ENCODE peak calls at places on chromosomes 12 and 14, in ten cellular contexts. One of them, this sample, is unnamed.

GRCh38 chr14:34029921-34030334 is 79.1 kb upstream of the EGLN3 start:
- DNase-seq in EH: peak
- DNase-seq in D341Med: no peak
- DNase-seq in fibroblast of the aortic adventitia: peak
- DNase-seq in cardiac fibroblast: no peak
- DNase-seq in smooth muscle cell of the brain vasculature: no peak
- DNase-seq in effector CD8-positive, alpha-beta T cell: no peak
- DNase-seq in central memory CD8-positive, alpha-beta T cell: no peak
- DNase-seq in skeletal muscle cell: no peak
- DNase-seq in B cell: no peak
- DNase-seq in this sample: no peak

GRCh38 chr14:57391609-57392195 is 1.3 kb downstream of the NAA30 start:
- DNase-seq in EH: peak
- DNase-seq in D341Med: peak
- DNase-seq in fibroblast of the aortic adventitia: peak
- DNase-seq in cardiac fibroblast: no peak
- DNase-seq in smooth muscle cell of the brain vasculature: no peak
- DNase-seq in effector CD8-positive, alpha-beta T cell: no peak
- DNase-seq in central memory CD8-positive, alpha-beta T cell: no peak
- DNase-seq in skeletal muscle cell: no peak
- DNase-seq in B cell: no peak
- DNase-seq in this sample: peak

GRCh38 chr14:44030963-44031362 is 476.1 kb downstream of the FSCB start:
- DNase-seq in EH: no peak
- DNase-seq in D341Med: no peak
- DNase-seq in fibroblast of the aortic adventitia: no peak
- DNase-seq in cardiac fibroblast: no peak
- DNase-seq in smooth muscle cell of the brain vasculature: no peak
- DNase-seq in effector CD8-positive, alpha-beta T cell: no peak
- DNase-seq in central memory CD8-positive, alpha-beta T cell: no peak
- DNase-seq in skeletal muscle cell: no peak
- DNase-seq in B cell: no peak
- DNase-seq in this sample: no peak

GRCh38 chr12:122062832-122063690 is 15.5 kb upstream of the MLXIP start:
- DNase-seq in EH: peak
- DNase-seq in D341Med: peak
- DNase-seq in fibroblast of the aortic adventitia: peak
- DNase-seq in cardiac fibroblast: peak
- DNase-seq in smooth muscle cell of the brain vasculature: peak
- DNase-seq in effector CD8-positive, alpha-beta T cell: no peak
- DNase-seq in central memory CD8-positive, alpha-beta T cell: no peak
- DNase-seq in skeletal muscle cell: peak
- DNase-seq in B cell: no peak
- DNase-seq in this sample: peak

GRCh38 chr12:51326762-51327439 is 2.9 kb upstream of the BIN2 start:
- DNase-seq in EH: peak
- DNase-seq in D341Med: no peak
- DNase-seq in fibroblast of the aortic adventitia: peak
- DNase-seq in cardiac fibroblast: peak
- DNase-seq in smooth muscle cell of the brain vasculature: no peak
- DNase-seq in effector CD8-positive, alpha-beta T cell: no peak
- DNase-seq in central memory CD8-positive, alpha-beta T cell: no peak
- DNase-seq in skeletal muscle cell: peak
- DNase-seq in B cell: peak
- DNase-seq in this sample: no peak

GRCh38 chr14:24417832-24418491 is 11.5 kb downstream of the CBLN3 start:
- DNase-seq in EH: no peak
- DNase-seq in D341Med: no peak
- DNase-seq in fibroblast of the aortic adventitia: no peak
- DNase-seq in cardiac fibroblast: no peak
- DNase-seq in smooth muscle cell of the brain vasculature: no peak
- DNase-seq in effector CD8-positive, alpha-beta T cell: no peak
- DNase-seq in central memory CD8-positive, alpha-beta T cell: no peak
- DNase-seq in skeletal muscle cell: no peak
- DNase-seq in B cell: no peak
- DNase-seq in this sample: no peak

GRCh38 chr14:73124180-73124894 is 12.0 kb upstream of the PSEN1 start:
- DNase-seq in EH: no peak
- DNase-seq in D341Med: no peak
- DNase-seq in fibroblast of the aortic adventitia: no peak
- DNase-seq in cardiac fibroblast: no peak
- DNase-seq in smooth muscle cell of the brain vasculature: no peak
- DNase-seq in effector CD8-positive, alpha-beta T cell: no peak
- DNase-seq in central memory CD8-positive, alpha-beta T cell: no peak
- DNase-seq in skeletal muscle cell: no peak
- DNase-seq in B cell: no peak
- DNase-seq in this sample: no peak

GRCh38 chr12:102629262-102629888 is 149.0 kb upstream of the IGF1 start:
- DNase-seq in EH: peak
- DNase-seq in D341Med: no peak
- DNase-seq in fibroblast of the aortic adventitia: no peak
- DNase-seq in cardiac fibroblast: no peak
- DNase-seq in smooth muscle cell of the brain vasculature: no peak
- DNase-seq in effector CD8-positive, alpha-beta T cell: no peak
- DNase-seq in central memory CD8-positive, alpha-beta T cell: no peak
- DNase-seq in skeletal muscle cell: no peak
- DNase-seq in B cell: no peak
- DNase-seq in this sample: no peak

GRCh38 chr12:121858662-121859572 is at the start of gene HPD:
- DNase-seq in EH: peak
- DNase-seq in D341Med: no peak
- DNase-seq in fibroblast of the aortic adventitia: peak
- DNase-seq in cardiac fibroblast: peak
- DNase-seq in smooth muscle cell of the brain vasculature: no peak
- DNase-seq in effector CD8-positive, alpha-beta T cell: no peak
- DNase-seq in central memory CD8-positive, alpha-beta T cell: no peak
- DNase-seq in skeletal muscle cell: peak
- DNase-seq in B cell: no peak
- DNase-seq in this sample: no peak

GRCh38 chr12:19230299-19230866 is 100.8 kb downstream of the PLEKHA5 start:
- DNase-seq in EH: no peak
- DNase-seq in D341Med: no peak
- DNase-seq in fibroblast of the aortic adventitia: no peak
- DNase-seq in cardiac fibroblast: no peak
- DNase-seq in smooth muscle cell of the brain vasculature: no peak
- DNase-seq in effector CD8-positive, alpha-beta T cell: no peak
- DNase-seq in central memory CD8-positive, alpha-beta T cell: no peak
- DNase-seq in skeletal muscle cell: no peak
- DNase-seq in B cell: no peak
- DNase-seq in this sample: no peak

GRCh38 chr12:95259368-95259767 is 41.8 kb downstream of the VEZT start:
- DNase-seq in EH: no peak
- DNase-seq in D341Med: no peak
- DNase-seq in fibroblast of the aortic adventitia: no peak
- DNase-seq in cardiac fibroblast: no peak
- DNase-seq in smooth muscle cell of the brain vasculature: no peak
- DNase-seq in effector CD8-positive, alpha-beta T cell: no peak
- DNase-seq in central memory CD8-positive, alpha-beta T cell: no peak
- DNase-seq in skeletal muscle cell: no peak
- DNase-seq in B cell: no peak
- DNase-seq in this sample: peak